ENCODE peak calls at places on chromosomes 4 and X, in eight cellular contexts. One of them, this sample, is unnamed.

GRCh38 chr4:145055533-145056257 is 42.3 kb downstream of the ANAPC10 start:
- DNase-seq in nephron progenitor cell: no peak
- DNase-seq in osteocyte: no peak
- DNase-seq in RWPE1: no peak
- DNase-seq in Calu3: no peak
- DNase-seq in cardiac muscle cell: no peak
- DNase-seq in MCF 10A: no peak
- DNase-seq in choroid plexus epithelial cell: no peak
- DNase-seq in this sample: no peak

GRCh38 chr4:72591547-72591946 is 22.5 kb upstream of the ADAMTS3 start:
- DNase-seq in nephron progenitor cell: no peak
- DNase-seq in osteocyte: no peak
- DNase-seq in RWPE1: no peak
- DNase-seq in Calu3: no peak
- DNase-seq in cardiac muscle cell: no peak
- DNase-seq in MCF 10A: no peak
- DNase-seq in choroid plexus epithelial cell: no peak
- DNase-seq in this sample: no peak

GRCh38 chrX:44874481-44875184 is 1.6 kb downstream of the KDM6A start:
- DNase-seq in nephron progenitor cell: peak; percentile 12
- DNase-seq in osteocyte: no peak
- DNase-seq in RWPE1: peak; percentile 46
- DNase-seq in Calu3: peak; percentile 11
- DNase-seq in cardiac muscle cell: peak; percentile 35
- DNase-seq in MCF 10A: peak; percentile 53
- DNase-seq in choroid plexus epithelial cell: peak; percentile 27
- DNase-seq in this sample: no peak

GRCh38 chr4:99801005-99801699 is 15.5 kb upstream of the DAPP1 start:
- DNase-seq in nephron progenitor cell: no peak
- DNase-seq in osteocyte: no peak
- DNase-seq in RWPE1: no peak
- DNase-seq in Calu3: no peak
- DNase-seq in cardiac muscle cell: no peak
- DNase-seq in MCF 10A: no peak
- DNase-seq in choroid plexus epithelial cell: no peak
- DNase-seq in this sample: no peak

GRCh38 chr4:113708250-113708649 is 53.3 kb downstream of the CAMK2D start:
- DNase-seq in nephron progenitor cell: no peak
- DNase-seq in osteocyte: no peak
- DNase-seq in RWPE1: no peak
- DNase-seq in Calu3: no peak
- DNase-seq in cardiac muscle cell: no peak
- DNase-seq in MCF 10A: peak; percentile 6
- DNase-seq in choroid plexus epithelial cell: no peak
- DNase-seq in this sample: no peak

GRCh38 chrX:10634681-10635161 is 14.3 kb upstream of the MID1 start:
- DNase-seq in nephron progenitor cell: no peak
- DNase-seq in osteocyte: no peak
- DNase-seq in RWPE1: peak; percentile 73
- DNase-seq in Calu3: peak; percentile 73
- DNase-seq in cardiac muscle cell: peak; percentile 59
- DNase-seq in MCF 10A: peak; percentile 90
- DNase-seq in choroid plexus epithelial cell: peak; percentile 82
- DNase-seq in this sample: no peak

GRCh38 chrX:56729152-56729557 is at the start of gene NBDY:
- DNase-seq in nephron progenitor cell: peak; percentile 27
- DNase-seq in osteocyte: no peak
- DNase-seq in RWPE1: no peak
- DNase-seq in Calu3: peak; percentile 37
- DNase-seq in cardiac muscle cell: peak; percentile 52
- DNase-seq in MCF 10A: peak; percentile 58
- DNase-seq in choroid plexus epithelial cell: peak; percentile 55
- DNase-seq in this sample: no peak

GRCh38 chrX:69178592-69178991 is 13.3 kb upstream of the PJA1 start:
- DNase-seq in nephron progenitor cell: no peak
- DNase-seq in osteocyte: peak; percentile 54
- DNase-seq in RWPE1: no peak
- DNase-seq in Calu3: no peak
- DNase-seq in cardiac muscle cell: no peak
- DNase-seq in MCF 10A: no peak
- DNase-seq in choroid plexus epithelial cell: no peak
- DNase-seq in this sample: no peak

GRCh38 chr4:42965326-42965725 is 72.8 kb downstream of the GRXCR1 start:
- DNase-seq in nephron progenitor cell: no peak
- DNase-seq in osteocyte: no peak
- DNase-seq in RWPE1: peak; percentile 1
- DNase-seq in Calu3: no peak
- DNase-seq in cardiac muscle cell: no peak
- DNase-seq in MCF 10A: peak; percentile 50
- DNase-seq in choroid plexus epithelial cell: no peak
- DNase-seq in this sample: no peak

GRCh38 chrX:102930990-102931756 is 5.9 kb upstream of the RAB40AL start:
- DNase-seq in nephron progenitor cell: no peak
- DNase-seq in osteocyte: no peak
- DNase-seq in RWPE1: peak; percentile 14
- DNase-seq in Calu3: no peak
- DNase-seq in cardiac muscle cell: no peak
- DNase-seq in MCF 10A: no peak
- DNase-seq in choroid plexus epithelial cell: no peak
- DNase-seq in this sample: no peak

GRCh38 chr4:99447513-99447912 is 12.4 kb upstream of the ADH7 start:
- DNase-seq in nephron progenitor cell: no peak
- DNase-seq in osteocyte: no peak
- DNase-seq in RWPE1: no peak
- DNase-seq in Calu3: no peak
- DNase-seq in cardiac muscle cell: no peak
- DNase-seq in MCF 10A: no peak
- DNase-seq in choroid plexus epithelial cell: no peak
- DNase-seq in this sample: no peak

GRCh38 chr4:120923201-120923522 is 636 bp upstream of the PRDM5 start:
- DNase-seq in nephron progenitor cell: no peak
- DNase-seq in osteocyte: no peak
- DNase-seq in RWPE1: no peak
- DNase-seq in Calu3: no peak
- DNase-seq in cardiac muscle cell: no peak
- DNase-seq in MCF 10A: no peak
- DNase-seq in choroid plexus epithelial cell: no peak
- DNase-seq in this sample: no peak

GRCh38 chr4:180197471-180197870 is 2045.7 kb upstream of the TENM3 start:
- DNase-seq in nephron progenitor cell: no peak
- DNase-seq in osteocyte: no peak
- DNase-seq in RWPE1: no peak
- DNase-seq in Calu3: no peak
- DNase-seq in cardiac muscle cell: no peak
- DNase-seq in MCF 10A: no peak
- DNase-seq in choroid plexus epithelial cell: no peak
- DNase-seq in this sample: no peak

GRCh38 chr4:87916636-87917035 is 58.9 kb upstream of the SPP1 start:
- DNase-seq in nephron progenitor cell: no peak
- DNase-seq in osteocyte: no peak
- DNase-seq in RWPE1: no peak
- DNase-seq in Calu3: no peak
- DNase-seq in cardiac muscle cell: peak; percentile 4
- DNase-seq in MCF 10A: no peak
- DNase-seq in choroid plexus epithelial cell: peak; percentile 62
- DNase-seq in this sample: no peak

GRCh38 chrX:117839544-117839943 is 277.1 kb downstream of the KLHL13 start:
- DNase-seq in nephron progenitor cell: no peak
- DNase-seq in osteocyte: no peak
- DNase-seq in RWPE1: no peak
- DNase-seq in Calu3: no peak
- DNase-seq in cardiac muscle cell: no peak
- DNase-seq in MCF 10A: no peak
- DNase-seq in choroid plexus epithelial cell: no peak
- DNase-seq in this sample: no peak

GRCh38 chr4:141643557-141643956 is 7.2 kb downstream of the IL15 start:
- DNase-seq in nephron progenitor cell: no peak
- DNase-seq in osteocyte: no peak
- DNase-seq in RWPE1: peak; percentile 88
- DNase-seq in Calu3: no peak
- DNase-seq in cardiac muscle cell: no peak
- DNase-seq in MCF 10A: peak; percentile 80
- DNase-seq in choroid plexus epithelial cell: peak; percentile 50
- DNase-seq in this sample: peak; percentile 65

GRCh38 chr4:87060957-87061356 is 126.1 kb downstream of the AFF1 start:
- DNase-seq in nephron progenitor cell: no peak
- DNase-seq in osteocyte: no peak
- DNase-seq in RWPE1: peak; percentile 79
- DNase-seq in Calu3: peak; percentile 25
- DNase-seq in cardiac muscle cell: no peak
- DNase-seq in MCF 10A: peak; percentile 62
- DNase-seq in choroid plexus epithelial cell: no peak
- DNase-seq in this sample: peak; percentile 65

GRCh38 chr4:94961420-94961819 is 203.7 kb downstream of the BMPR1B start:
- DNase-seq in nephron progenitor cell: no peak
- DNase-seq in osteocyte: no peak
- DNase-seq in RWPE1: no peak
- DNase-seq in Calu3: no peak
- DNase-seq in cardiac muscle cell: peak; percentile 11
- DNase-seq in MCF 10A: no peak
- DNase-seq in choroid plexus epithelial cell: peak; percentile 27
- DNase-seq in this sample: no peak

GRCh38 chr4:168683595-168683994 is 186.7 kb downstream of the PALLD start:
- DNase-seq in nephron progenitor cell: no peak
- DNase-seq in osteocyte: no peak
- DNase-seq in RWPE1: no peak
- DNase-seq in Calu3: no peak
- DNase-seq in cardiac muscle cell: no peak
- DNase-seq in MCF 10A: no peak
- DNase-seq in choroid plexus epithelial cell: peak; percentile 55
- DNase-seq in this sample: no peak

GRCh38 chrX:150227321-150227860 is 135.7 kb upstream of the MAMLD1 start:
- DNase-seq in nephron progenitor cell: no peak
- DNase-seq in osteocyte: no peak
- DNase-seq in RWPE1: no peak
- DNase-seq in Calu3: no peak
- DNase-seq in cardiac muscle cell: no peak
- DNase-seq in MCF 10A: no peak
- DNase-seq in choroid plexus epithelial cell: no peak
- DNase-seq in this sample: no peak
- TF ChIP-seq CTCF in nephron progenitor cell: no peak
- TF ChIP-seq CTCF in osteocyte: no peak
- TF ChIP-seq CTCF in RWPE1: no peak
- TF ChIP-seq CTCF in Calu3: no peak
- TF ChIP-seq CTCF in cardiac muscle cell: no peak
- TF ChIP-seq CTCF in MCF 10A: no peak
- TF ChIP-seq CTCF in choroid plexus epithelial cell: no peak
- TF ChIP-seq CTCF in this sample: no peak

GRCh38 chr4:15297344-15297743 is 130.5 kb upstream of the C1QTNF7 start:
- DNase-seq in nephron progenitor cell: no peak
- DNase-seq in osteocyte: no peak
- DNase-seq in RWPE1: no peak
- DNase-seq in Calu3: no peak
- DNase-seq in cardiac muscle cell: no peak
- DNase-seq in MCF 10A: no peak
- DNase-seq in choroid plexus epithelial cell: no peak
- DNase-seq in this sample: no peak
- TF ChIP-seq CTCF in nephron progenitor cell: no peak
- TF ChIP-seq CTCF in osteocyte: no peak
- TF ChIP-seq CTCF in RWPE1: no peak
- TF ChIP-seq CTCF in Calu3: no peak
- TF ChIP-seq CTCF in cardiac muscle cell: no peak
- TF ChIP-seq CTCF in MCF 10A: no peak
- TF ChIP-seq CTCF in choroid plexus epithelial cell: no peak
- TF ChIP-seq CTCF in this sample: no peak

GRCh38 chrX:72536542-72536941 is 36.1 kb downstream of the HDAC8 start:
- DNase-seq in nephron progenitor cell: no peak
- DNase-seq in osteocyte: no peak
- DNase-seq in RWPE1: no peak
- DNase-seq in Calu3: no peak
- DNase-seq in cardiac muscle cell: no peak
- DNase-seq in MCF 10A: no peak
- DNase-seq in choroid plexus epithelial cell: no peak
- DNase-seq in this sample: no peak

GRCh38 chrX:72539822-72540221 is 32.8 kb downstream of the HDAC8 start:
- DNase-seq in nephron progenitor cell: no peak
- DNase-seq in osteocyte: no peak
- DNase-seq in RWPE1: no peak
- DNase-seq in Calu3: no peak
- DNase-seq in cardiac muscle cell: no peak
- DNase-seq in MCF 10A: no peak
- DNase-seq in choroid plexus epithelial cell: peak; percentile 13
- DNase-seq in this sample: no peak

GRCh38 chrX:72545990-72546389 is 26.7 kb downstream of the HDAC8 start:
- DNase-seq in nephron progenitor cell: no peak
- DNase-seq in osteocyte: no peak
- DNase-seq in RWPE1: no peak
- DNase-seq in Calu3: peak; percentile 27
- DNase-seq in cardiac muscle cell: peak; percentile 37
- DNase-seq in MCF 10A: peak; percentile 23
- DNase-seq in choroid plexus epithelial cell: peak; percentile 59
- DNase-seq in this sample: no peak

DNA sequence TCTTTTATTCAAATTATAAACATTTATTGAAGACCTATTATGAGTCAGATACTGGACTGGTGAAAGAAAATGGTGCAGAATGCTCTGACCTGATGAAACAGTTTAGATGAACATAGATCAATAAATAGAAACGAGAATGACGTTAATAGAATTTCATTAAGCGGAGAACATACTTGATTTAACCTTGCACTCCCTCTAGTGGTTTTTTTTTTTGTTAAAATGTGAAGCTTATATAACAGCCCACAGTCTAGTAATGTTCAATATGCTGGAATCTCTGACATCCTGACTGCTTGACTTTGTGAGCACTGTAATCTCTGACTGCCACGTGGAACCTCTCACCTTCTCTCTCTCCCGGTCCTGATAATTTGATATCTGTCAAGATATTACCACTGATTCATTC is 32.3 kb downstream of the HDAC8 start:
- DNase-seq in nephron progenitor cell: no peak
- DNase-seq in osteocyte: no peak
- DNase-seq in RWPE1: peak; percentile 1
- DNase-seq in Calu3: no peak
- DNase-seq in cardiac muscle cell: peak; percentile 46
- DNase-seq in MCF 10A: peak; percentile 14
- DNase-seq in choroid plexus epithelial cell: peak; percentile 52
- DNase-seq in this sample: no peak
- TF ChIP-seq CTCF in nephron progenitor cell: no peak
- TF ChIP-seq CTCF in osteocyte: peak; percentile 53
- TF ChIP-seq CTCF in RWPE1: peak; percentile 12
- TF ChIP-seq CTCF in Calu3: no peak
- TF ChIP-seq CTCF in cardiac muscle cell: peak; percentile 31
- TF ChIP-seq CTCF in MCF 10A: peak; percentile 27
- TF ChIP-seq CTCF in choroid plexus epithelial cell: peak; percentile 39
- TF ChIP-seq CTCF in this sample: peak; percentile 37

DNA sequence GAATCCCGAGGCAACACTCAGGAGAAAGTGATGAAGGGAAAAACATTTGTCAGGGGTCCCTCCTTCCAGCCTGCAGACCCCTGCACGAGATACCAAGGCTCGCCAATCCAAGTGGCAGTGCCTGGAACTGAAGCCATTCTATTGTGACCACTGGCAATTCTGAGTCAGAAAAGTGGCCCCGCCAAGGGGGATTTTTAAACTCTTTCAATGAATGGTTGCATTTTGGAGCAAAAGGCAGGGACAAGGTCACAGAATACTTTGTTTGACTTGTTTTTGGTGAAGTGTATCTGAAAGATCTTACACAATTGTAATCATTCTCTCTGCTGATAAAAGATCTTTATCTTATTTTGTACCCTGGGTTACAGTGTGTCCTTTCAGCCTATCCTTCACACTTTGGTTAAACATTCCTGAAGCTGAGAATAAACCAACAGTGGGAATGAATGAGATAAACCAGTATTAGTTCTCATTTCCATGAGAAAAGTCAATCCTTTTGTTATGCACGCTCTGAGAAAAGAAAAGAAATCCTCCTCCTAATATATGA is 115.9 kb upstream of the PDLIM3 start:
- DNase-seq in nephron progenitor cell: no peak
- DNase-seq in osteocyte: no peak
- DNase-seq in RWPE1: no peak
- DNase-seq in Calu3: peak; percentile 19
- DNase-seq in cardiac muscle cell: no peak
- DNase-seq in MCF 10A: no peak
- DNase-seq in choroid plexus epithelial cell: no peak
- DNase-seq in this sample: no peak
- TF ChIP-seq CTCF in nephron progenitor cell: no peak
- TF ChIP-seq CTCF in osteocyte: no peak
- TF ChIP-seq CTCF in RWPE1: no peak
- TF ChIP-seq CTCF in Calu3: no peak
- TF ChIP-seq CTCF in cardiac muscle cell: no peak
- TF ChIP-seq CTCF in MCF 10A: no peak
- TF ChIP-seq CTCF in choroid plexus epithelial cell: no peak
- TF ChIP-seq CTCF in this sample: no peak

This sample was measured in retinal pigment epithelial cell.